ENCODE peak calls at places on chromosomes 2 and 18, in nine cellular contexts. R is aorta, S is hepatocyte, K is body of pancreas, U is spleen, A is Karpas-422, M is PC-3, F is cardiac muscle cell, D is psoas muscle. J is an unnamed sample.

GRCh38 chr2:65416945-65417344 is 15.5 kb downstream of the SPRED2 start:
- DNase-seq in R (no peak), S (no peak), K (peak; percentile 80), U (no peak), A (no peak), M (peak; percentile 72), F (no peak), D (no peak), J (no peak)

GRCh38 chr2:2219984-2220383 is 111.1 kb downstream of the MYT1L start:
- DNase-seq in R (no peak), S (no peak), K (no peak), U (no peak), A (no peak), M (no peak), F (no peak), D (no peak), J (no peak)

GRCh38 chr2:216492951-216493685 is 5.5 kb upstream of the RPL37A start:
- DNase-seq in R (no peak), S (peak; percentile 15), K (no peak), U (no peak), A (peak; percentile 91), M (peak; percentile 77), F (peak; percentile 77), D (no peak), J (no peak)

GRCh38 chr2:137957033-137957432 is 7.2 kb upstream of the HNMT start:
- DNase-seq in R (no peak), S (no peak), K (no peak), U (no peak), A (no peak), M (no peak), F (peak; percentile 95), D (no peak), J (no peak)

GRCh38 chr2:240986787-240987411 is 11.5 kb upstream of the SNED1 start:
- DNase-seq in R (peak; percentile 92), S (peak; percentile 68), K (peak; percentile 29), U (peak; percentile 72), A (no peak), M (no peak), F (peak; percentile 87), D (peak; percentile 91), J (no peak)

GRCh38 chr2:174224665-174225288 is 23.6 kb downstream of the OLA1 start:
- DNase-seq in R (no peak), S (no peak), K (no peak), U (no peak), A (no peak), M (no peak), F (no peak), D (no peak), J (no peak)

GRCh38 chr2:50401772-50402653 is 629.9 kb downstream of the NRXN1 start:
- DNase-seq in R (no peak), S (peak; percentile 72), K (peak; percentile 59), U (no peak), A (peak; percentile 84), M (peak; percentile 75), F (peak; percentile 73), D (no peak), J (no peak)

GRCh38 chr2:28751956-28752607 is 452 bp downstream of the PPP1CB start:
- DNase-seq in R (no peak), S (no peak), K (no peak), U (peak; percentile 95), A (no peak), M (no peak), F (peak; percentile 14), D (peak; percentile 68), J (no peak)

GRCh38 chr2:218546012-218546411 is 22.1 kb downstream of the USP37 start:
- DNase-seq in R (no peak), S (no peak), K (no peak), U (no peak), A (no peak), M (no peak), F (no peak), D (no peak), J (no peak)

GRCh38 chr2:201191132-201191875 is 8.4 kb downstream of the CASP10 start:
- DNase-seq in R (no peak), S (peak; percentile 50), K (no peak), U (no peak), A (peak; percentile 41), M (no peak), F (peak; percentile 87), D (no peak), J (no peak)

GRCh38 chr2:74991977-74992376 is 33.5 kb downstream of the POLE4 start:
- DNase-seq in R (no peak), S (peak; percentile 68), K (no peak), U (no peak), A (no peak), M (no peak), F (peak; percentile 97), D (no peak), J (no peak)

GRCh38 chr2:121721926-121722325 is 14.7 kb downstream of the NIFK start:
- DNase-seq in R (peak; percentile 76), S (no peak), K (no peak), U (no peak), A (no peak), M (peak; percentile 80), F (peak; percentile 67), D (no peak), J (no peak)

GRCh38 chr2:16315911-16316310 is 349.7 kb downstream of the CYRIA start:
- DNase-seq in R (no peak), S (no peak), K (no peak), U (no peak), A (no peak), M (no peak), F (no peak), D (no peak), J (no peak)

GRCh38 chr2:151238527-151239487 is 22.9 kb downstream of the RBM43 start:
- DNase-seq in R (no peak), S (peak; percentile 83), K (peak; percentile 29), U (no peak), A (peak; percentile 84), M (peak; percentile 86), F (peak; percentile 94), D (peak; percentile 57), J (no peak)

GRCh38 chr2:175568109-175568730 is 386.7 kb upstream of the ATP5MC3 start:
- DNase-seq in R (no peak), S (no peak), K (no peak), U (no peak), A (no peak), M (no peak), F (no peak), D (no peak), J (no peak)

GRCh38 chr2:150620860-150621259 is 133.4 kb upstream of the RND3 start:
- DNase-seq in R (no peak), S (no peak), K (no peak), U (no peak), A (no peak), M (peak; percentile 89), F (no peak), D (no peak), J (no peak)

GRCh38 chr2:177897278-177897677 is 175.3 kb downstream of the PDE11A start:
- DNase-seq in R (no peak), S (no peak), K (no peak), U (no peak), A (no peak), M (no peak), F (no peak), D (no peak), J (no peak)

GRCh38 chr2:127566576-127566975 is 31.1 kb downstream of the MYO7B start:
- DNase-seq in R (no peak), S (no peak), K (no peak), U (no peak), A (no peak), M (no peak), F (no peak), D (no peak), J (peak; percentile 58)

GRCh38 chr18:31493171-31493570 is 4.8 kb upstream of the DSG2 start:
- DNase-seq in R (no peak), S (no peak), K (no peak), U (no peak), A (no peak), M (no peak), F (no peak), D (no peak), J (no peak)

GRCh38 chr2:101613073-101613704 is 84.3 kb upstream of the MAP4K4 start:
- DNase-seq in R (no peak), S (no peak), K (no peak), U (no peak), A (no peak), M (no peak), F (no peak), D (no peak), J (no peak)
- H3K27ac ChIP-seq in R (no peak overlapping the region), S (no peak overlapping the region), K (no peak overlapping the region), U (no peak overlapping the region), A (no peak overlapping the region), M (no peak overlapping the region), F (no peak overlapping the region), D (no peak overlapping the region), J (no peak overlapping the region)

GRCh38 chr2:237628482-237629187 is 1.2 kb downstream of the LRRFIP1 start:
- DNase-seq in R (no peak), S (no peak), K (peak; percentile 28), U (no peak), A (no peak), M (no peak), F (no peak), D (no peak), J (no peak)
- H3K4me3 ChIP-seq in R (peak overlapping the region; percentile 91), S (peak overlapping the region; percentile 82), K (no peak overlapping the region), U (peak overlapping the region; percentile 62), A (no peak overlapping the region), M (peak overlapping the region; percentile 84), F (peak overlapping the region; percentile 87), D (peak overlapping the region; percentile 80), J (peak overlapping the region; percentile 78)

GRCh38 chr2:233495503-233496496 is 70.8 kb downstream of the USP40 start:
- DNase-seq in R (no peak), S (no peak), K (no peak), U (no peak), A (no peak), M (no peak), F (no peak), D (no peak), J (no peak)

GRCh38 chr2:233501198-233502076 is 65.1 kb downstream of the USP40 start:
- DNase-seq in R (no peak), S (no peak), K (no peak), U (no peak), A (no peak), M (peak; percentile 73), F (peak; percentile 35), D (no peak), J (no peak)

GRCh38 chr2:233499928-233500327 is 66.7 kb downstream of the USP40 start:
- DNase-seq in R (no peak), S (no peak), K (no peak), U (no peak), A (no peak), M (no peak), F (no peak), D (no peak), J (no peak)

GRCh38 chr2:233497692-233498091 is 68.9 kb downstream of the USP40 start:
- DNase-seq in R (peak; percentile 50), S (no peak), K (no peak), U (no peak), A (no peak), M (no peak), F (no peak), D (no peak), J (no peak)

GRCh38 chr2:233498126-233498525 is 68.5 kb downstream of the USP40 start:
- DNase-seq in R (no peak), S (no peak), K (no peak), U (no peak), A (no peak), M (no peak), F (no peak), D (no peak), J (no peak)
- H3K27ac ChIP-seq in R (no peak overlapping the region), S (no peak overlapping the region), K (no peak overlapping the region), U (no peak overlapping the region), A (no peak overlapping the region), M (no peak overlapping the region), F (no peak overlapping the region), D (no peak overlapping the region), J (no peak overlapping the region)

GRCh38 chr18:77249583-77250500 is at the start of gene GALR1:
- DNase-seq in R (no peak), S (no peak), K (no peak), U (no peak), A (no peak), M (no peak), F (no peak), D (no peak), J (no peak)
- H3K4me3 ChIP-seq in R (no peak within 1 kb of the TSS), S (peak within 1 kb of the TSS; percentile 36), K (no peak within 1 kb of the TSS), U (peak within 1 kb of the TSS; percentile 16), A (no peak within 1 kb of the TSS), M (no peak within 1 kb of the TSS), F (peak within 1 kb of the TSS; percentile 32), D (peak within 1 kb of the TSS; percentile 60), J (peak within 1 kb of the TSS; percentile 56)